ENCODE peak calls at places on chromosome 17, in nine cellular contexts. H is thoracic aorta, Y is WTC11, Z is ascending aorta, F is bronchial epithelial cell, O is BJ, E is HFFc6, Q is heart left ventricle, T is endodermal cell. R is an unnamed sample.

GRCh38 chr17:1462164-1463112 is 6.4 kb upstream of the CRK start:
- DNase-seq in Z (no peak), Y (no peak), O (no peak), Q (no peak), H (no peak), T (no peak), E (no peak), F (no peak), R (no peak)

GRCh38 chr17:42832213-42832933 is 824 bp upstream of the PSME3 start:
- DNase-seq in H (no peak), Q (no peak), Y (no peak), T (no peak), F (peak), Z (peak), E (no peak), O (no peak), R (no peak)

GRCh38 chr17:61459968-61460718 is 7.9 kb downstream of the TBX4 start:
- DNase-seq in H (no peak), Q (no peak), T (peak), Z (peak), O (no peak), F (no peak), Y (no peak), E (no peak), R (no peak)

GRCh38 chr17:1490643-1491405 is 1.7 kb downstream of the MYO1C start:
- DNase-seq in F (peak), O (no peak), Z (peak), H (no peak), T (peak), Y (peak), Q (peak), E (no peak), R (peak)

GRCh38 chr17:63165420-63165819 is 199.4 kb downstream of the TANC2 start:
- DNase-seq in O (no peak), Y (no peak), H (no peak), E (no peak), F (no peak), Z (no peak), Q (no peak), T (no peak), R (no peak)

GRCh38 chr17:73936908-73937627 is 266.4 kb upstream of the RPL38 start:
- DNase-seq in Z (no peak), Q (no peak), F (no peak), T (no peak), H (no peak), E (no peak), O (no peak), Y (no peak), R (no peak)

GRCh38 chr17:40121191-40121885 is 433 bp upstream of the MSL1 start:
- DNase-seq in O (no peak), H (no peak), Y (no peak), F (no peak), Z (no peak), Q (peak), T (peak), E (no peak), R (no peak)

GRCh38 chr17:73380439-73381106 is 68.8 kb upstream of the CDC42EP4 start:
- DNase-seq in H (no peak), Y (no peak), E (no peak), Q (no peak), T (no peak), F (no peak), Z (no peak), O (no peak), R (no peak)

GRCh38 chr17:1557355-1558095 is 5.1 kb downstream of the PITPNA start:
- DNase-seq in T (no peak), Y (no peak), Q (no peak), H (no peak), O (no peak), F (no peak), E (no peak), Z (no peak), R (no peak)

GRCh38 chr17:77036841-77037381 is 103.9 kb upstream of the SEC14L1 start:
- DNase-seq in Q (no peak), Y (no peak), O (no peak), H (no peak), T (no peak), F (no peak), E (no peak), Z (no peak), R (no peak)

GRCh38 chr17:74803971-74804370 is 27.8 kb upstream of the NAT9 start:
- DNase-seq in Q (no peak), O (no peak), F (no peak), E (no peak), Y (no peak), T (no peak), H (no peak), Z (no peak), R (no peak)

GRCh38 chr17:17146791-17147406 is 59.2 kb downstream of the PLD6 start:
- DNase-seq in T (peak), F (no peak), E (no peak), Q (no peak), O (no peak), Y (peak), H (no peak), Z (no peak), R (no peak)

GRCh38 chr17:11618861-11619566 is 20.7 kb downstream of the DNAH9 start:
- DNase-seq in Q (peak), T (no peak), H (no peak), F (no peak), Y (no peak), O (no peak), Z (no peak), E (no peak), R (no peak)

GRCh38 chr17:41049110-41049509 is 2.0 kb upstream of the KRTAP2-1 start:
- DNase-seq in T (no peak), Y (no peak), Z (no peak), Q (no peak), H (no peak), F (no peak), O (peak), E (peak), R (no peak)

GRCh38 chr17:75625813-75626486 is 7.3 kb upstream of the SMIM5 start:
- DNase-seq in O (no peak), Z (no peak), H (no peak), Y (peak), E (no peak), Q (no peak), F (no peak), T (peak), R (peak)

GRCh38 chr17:57939797-57940196 is 15.4 kb downstream of the CUEDC1 start:
- DNase-seq in Z (no peak), E (no peak), O (no peak), T (no peak), Y (no peak), F (no peak), Q (no peak), H (no peak), R (no peak)

GRCh38 chr17:57987582-57988300 is at the start of gene VEZF1:
- DNase-seq in Y (peak), F (no peak), Z (peak), T (peak), H (no peak), Q (peak), E (peak), O (no peak), R (peak)

GRCh38 chr17:70239391-70239826 is 70.1 kb downstream of the KCNJ2 start:
- DNase-seq in H (no peak), F (no peak), O (no peak), Q (no peak), T (no peak), Y (no peak), E (no peak), Z (no peak), R (no peak)

GRCh38 chr17:12815642-12816141 is 26.4 kb downstream of the ARHGAP44 start:
- DNase-seq in H (no peak), E (no peak), O (no peak), Q (no peak), T (no peak), Y (no peak), F (no peak), Z (no peak), R (no peak)

GRCh38 chr17:41734139-41734948 is at the start of gene HAP1:
- DNase-seq in Q (peak), E (no peak), H (no peak), Y (peak), O (no peak), F (no peak), Z (peak), T (peak), R (peak)

GRCh38 chr17:17141860-17142552 is 64.1 kb downstream of the PLD6 start:
- DNase-seq in Y (peak), Z (no peak), Q (no peak), O (no peak), H (no peak), F (peak), E (peak), T (peak), R (peak)

GRCh38 chr17:37884516-37884915 is 39.7 kb upstream of the TBC1D3K start:
- DNase-seq in O (no peak), T (no peak), Z (no peak), E (no peak), Q (no peak), H (no peak), F (no peak), Y (no peak), R (no peak)

DNA sequence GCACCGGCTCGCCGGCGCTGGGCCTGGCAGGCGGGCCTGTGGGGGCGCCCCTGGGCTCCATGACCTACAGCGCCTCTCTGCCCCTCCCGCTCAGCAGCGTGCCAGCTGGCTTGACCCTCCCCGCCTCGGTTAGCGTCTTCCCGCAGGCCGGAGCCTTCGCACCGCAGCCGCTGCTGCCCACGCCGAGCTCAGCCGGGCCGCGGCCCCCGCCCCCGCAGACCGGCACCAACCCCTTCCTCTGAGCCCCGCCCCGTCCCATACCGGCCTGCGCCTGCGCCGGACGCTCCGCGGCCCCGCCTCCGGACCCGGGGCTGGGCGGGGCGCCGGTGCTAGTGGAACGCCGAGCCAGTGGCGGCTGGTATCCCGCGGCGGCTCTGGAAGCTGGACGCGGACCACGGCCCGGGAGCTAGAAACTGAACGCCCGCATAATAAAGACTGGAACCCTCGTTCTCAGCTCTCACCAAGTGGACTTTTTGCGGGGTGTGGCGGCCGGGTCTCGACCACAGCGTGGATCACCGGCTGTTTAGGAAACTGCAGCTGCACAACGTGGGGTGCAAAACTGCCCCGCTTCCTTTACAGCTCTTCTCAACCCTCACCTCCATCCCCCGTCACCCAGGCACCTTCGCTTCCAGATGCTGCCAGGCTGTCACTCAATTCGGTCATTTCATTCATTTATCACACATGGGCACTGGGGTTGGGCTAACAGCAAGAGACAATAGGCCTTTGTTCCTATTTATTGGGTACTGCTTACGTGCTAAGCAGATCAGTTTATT is 4.9 kb upstream of the SPATA20 start:
- DNase-seq in O (peak), Y (peak), Z (peak), E (peak), F (peak), T (peak), H (no peak), Q (peak), R (peak)
- TF ChIP-seq CTCF in O (peak), Y (no peak), Z (peak), E (peak), F (peak), T (peak), H (no peak), Q (peak), R (no peak)

DNA sequence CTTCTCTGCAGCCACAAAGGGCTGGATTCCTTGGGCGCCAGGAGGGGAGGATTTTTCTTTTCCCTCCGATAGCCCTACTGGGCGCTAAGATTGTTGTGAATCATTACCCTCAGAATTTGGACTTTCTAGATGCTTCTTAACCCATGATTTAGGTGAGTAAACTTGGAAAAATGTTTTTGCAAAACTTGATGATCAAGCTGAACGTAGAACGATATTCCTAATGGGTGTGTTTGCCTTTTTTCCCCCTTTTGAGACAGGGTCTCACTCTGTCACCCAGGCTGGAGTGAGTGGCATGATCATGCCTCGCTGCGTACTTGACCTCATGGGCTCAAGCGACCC is 43.8 kb downstream of the PGS1 start:
- DNase-seq in F (no peak), T (no peak), H (no peak), Z (no peak), O (no peak), Y (no peak), Q (no peak), E (no peak), R (no peak)
- TF ChIP-seq CTCF in F (no peak), T (no peak), H (no peak), Z (peak), O (no peak), Y (no peak), Q (no peak), E (peak), R (peak)

GRCh38 chr17:59451706-59452105 is 113.7 kb upstream of the DHX40 start:
- DNase-seq in H (no peak), E (peak), Q (no peak), F (peak), T (peak), O (no peak), Z (no peak), Y (no peak), R (no peak)
- TF ChIP-seq CTCF in H (no peak), E (no peak), Q (no peak), F (no peak), T (peak), O (no peak), Z (no peak), Y (no peak), R (no peak)

DNA sequence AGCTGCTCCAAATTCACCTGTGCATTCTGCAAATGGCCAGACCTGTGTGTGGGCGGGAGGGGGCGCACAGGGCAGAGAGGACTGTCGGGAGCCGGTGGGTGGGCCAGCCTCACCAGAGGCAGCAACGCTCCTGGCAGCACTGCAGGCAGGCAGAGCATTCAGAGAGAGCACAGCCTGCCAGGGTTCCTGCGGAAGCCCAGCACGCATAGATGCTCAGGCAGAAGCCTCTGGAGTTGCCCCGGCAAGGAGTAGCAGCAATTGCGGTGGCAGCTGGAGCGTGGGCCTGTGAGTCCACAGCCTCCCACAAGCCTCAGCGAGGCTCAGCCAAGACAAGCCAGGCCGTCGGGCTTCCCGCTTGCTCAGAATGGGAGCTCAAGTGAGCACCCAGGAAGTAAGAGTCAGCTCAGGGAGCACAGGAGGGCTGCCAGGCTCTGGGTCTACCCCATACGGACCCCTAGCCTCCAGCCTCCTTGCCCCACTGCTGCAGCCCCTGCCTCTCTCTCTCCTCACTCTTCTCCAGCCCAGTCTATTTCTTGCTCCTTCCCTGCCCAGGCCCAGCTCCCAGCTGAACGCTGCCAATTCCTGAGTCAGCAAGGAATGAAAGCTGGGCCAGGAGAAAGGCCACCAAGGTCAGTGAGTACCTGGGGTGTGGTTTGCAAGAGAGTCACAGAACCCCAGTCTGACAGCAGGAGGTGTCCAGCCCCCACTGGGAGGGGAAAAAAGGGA is 9.6 kb downstream of the EMC6 start:
- DNase-seq in F (no peak), Y (peak), O (no peak), Q (no peak), T (peak), Z (no peak), H (no peak), E (no peak), R (peak)
- TF ChIP-seq CTCF in F (no peak), Y (no peak), O (no peak), Q (no peak), T (peak), Z (no peak), H (no peak), E (no peak), R (no peak)

R was measured in nephron progenitor cell.